ENCODE peak calls at places on chromosome 13, in nine cellular contexts. One of them, this sample, is unnamed.

GRCh38 chr13:94322925-94323324 is 156.6 kb downstream of the DCT start:
- DNase-seq in stromal cell of bone marrow: no peak
- DNase-seq in glutamatergic neuron: no peak
- DNase-seq in anterior cingulate cortex: no peak
- DNase-seq in activated gamma-delta T cell treated with anti-CD3 and anti-CD28 coated beads, Interleukin-2, amount 50 U/mL, for 16 hours: no peak
- DNase-seq in omental fat pad: no peak
- DNase-seq in activated T-helper 1 cell treated with anti-CD3 and anti-CD28 coated beads, Interleukin-2, amount 50 U/mL, for 16 hours: no peak
- DNase-seq in fibroblast of mammary gland: peak
- DNase-seq in T-helper 2 cell: no peak
- DNase-seq in this sample: no peak

GRCh38 chr13:21138561-21138960 is 37.8 kb downstream of the SKA3 start:
- DNase-seq in fibroblast of mammary gland: no peak
- DNase-seq in glutamatergic neuron: no peak
- DNase-seq in activated T-helper 1 cell treated with anti-CD3 and anti-CD28 coated beads, Interleukin-2, amount 50 U/mL, for 16 hours: no peak
- DNase-seq in T-helper 2 cell: no peak
- DNase-seq in stromal cell of bone marrow: no peak
- DNase-seq in anterior cingulate cortex: no peak
- DNase-seq in activated gamma-delta T cell treated with anti-CD3 and anti-CD28 coated beads, Interleukin-2, amount 50 U/mL, for 16 hours: no peak
- DNase-seq in omental fat pad: no peak
- DNase-seq in this sample: no peak

GRCh38 chr13:32905063-32905863 is 111.0 kb upstream of the KL start:
- DNase-seq in stromal cell of bone marrow: no peak
- DNase-seq in activated gamma-delta T cell treated with anti-CD3 and anti-CD28 coated beads, Interleukin-2, amount 50 U/mL, for 16 hours: no peak
- DNase-seq in glutamatergic neuron: no peak
- DNase-seq in T-helper 2 cell: no peak
- DNase-seq in fibroblast of mammary gland: no peak
- DNase-seq in activated T-helper 1 cell treated with anti-CD3 and anti-CD28 coated beads, Interleukin-2, amount 50 U/mL, for 16 hours: no peak
- DNase-seq in anterior cingulate cortex: no peak
- DNase-seq in omental fat pad: no peak
- DNase-seq in this sample: no peak

GRCh38 chr13:103066079-103066880 is at the start of gene SLC10A2:
- DNase-seq in T-helper 2 cell: no peak
- DNase-seq in glutamatergic neuron: no peak
- DNase-seq in omental fat pad: no peak
- DNase-seq in fibroblast of mammary gland: no peak
- DNase-seq in anterior cingulate cortex: no peak
- DNase-seq in activated T-helper 1 cell treated with anti-CD3 and anti-CD28 coated beads, Interleukin-2, amount 50 U/mL, for 16 hours: no peak
- DNase-seq in activated gamma-delta T cell treated with anti-CD3 and anti-CD28 coated beads, Interleukin-2, amount 50 U/mL, for 16 hours: no peak
- DNase-seq in stromal cell of bone marrow: no peak
- DNase-seq in this sample: no peak

GRCh38 chr13:54928071-54928470 is 1899.5 kb downstream of the OLFM4 start:
- DNase-seq in activated gamma-delta T cell treated with anti-CD3 and anti-CD28 coated beads, Interleukin-2, amount 50 U/mL, for 16 hours: no peak
- DNase-seq in anterior cingulate cortex: no peak
- DNase-seq in fibroblast of mammary gland: no peak
- DNase-seq in activated T-helper 1 cell treated with anti-CD3 and anti-CD28 coated beads, Interleukin-2, amount 50 U/mL, for 16 hours: no peak
- DNase-seq in omental fat pad: no peak
- DNase-seq in stromal cell of bone marrow: no peak
- DNase-seq in T-helper 2 cell: no peak
- DNase-seq in glutamatergic neuron: no peak
- DNase-seq in this sample: no peak

GRCh38 chr13:36006347-36006746 is 124.8 kb downstream of the DCLK1 start:
- DNase-seq in stromal cell of bone marrow: no peak
- DNase-seq in activated T-helper 1 cell treated with anti-CD3 and anti-CD28 coated beads, Interleukin-2, amount 50 U/mL, for 16 hours: no peak
- DNase-seq in anterior cingulate cortex: no peak
- DNase-seq in T-helper 2 cell: no peak
- DNase-seq in fibroblast of mammary gland: peak
- DNase-seq in activated gamma-delta T cell treated with anti-CD3 and anti-CD28 coated beads, Interleukin-2, amount 50 U/mL, for 16 hours: no peak
- DNase-seq in glutamatergic neuron: no peak
- DNase-seq in omental fat pad: no peak
- DNase-seq in this sample: no peak

GRCh38 chr13:97600438-97601080 is 166.6 kb downstream of the RAP2A start:
- DNase-seq in fibroblast of mammary gland: peak
- DNase-seq in activated gamma-delta T cell treated with anti-CD3 and anti-CD28 coated beads, Interleukin-2, amount 50 U/mL, for 16 hours: no peak
- DNase-seq in anterior cingulate cortex: no peak
- DNase-seq in activated T-helper 1 cell treated with anti-CD3 and anti-CD28 coated beads, Interleukin-2, amount 50 U/mL, for 16 hours: no peak
- DNase-seq in omental fat pad: no peak
- DNase-seq in T-helper 2 cell: no peak
- DNase-seq in glutamatergic neuron: no peak
- DNase-seq in stromal cell of bone marrow: peak
- DNase-seq in this sample: no peak

GRCh38 chr13:113074401-113074800 is 31.2 kb upstream of the F7 start:
- DNase-seq in omental fat pad: no peak
- DNase-seq in activated gamma-delta T cell treated with anti-CD3 and anti-CD28 coated beads, Interleukin-2, amount 50 U/mL, for 16 hours: no peak
- DNase-seq in fibroblast of mammary gland: no peak
- DNase-seq in T-helper 2 cell: no peak
- DNase-seq in activated T-helper 1 cell treated with anti-CD3 and anti-CD28 coated beads, Interleukin-2, amount 50 U/mL, for 16 hours: no peak
- DNase-seq in stromal cell of bone marrow: no peak
- DNase-seq in anterior cingulate cortex: no peak
- DNase-seq in glutamatergic neuron: peak
- DNase-seq in this sample: no peak

GRCh38 chr13:77372275-77372674 is 45.4 kb upstream of the MYCBP2 start:
- DNase-seq in T-helper 2 cell: no peak
- DNase-seq in omental fat pad: no peak
- DNase-seq in activated T-helper 1 cell treated with anti-CD3 and anti-CD28 coated beads, Interleukin-2, amount 50 U/mL, for 16 hours: no peak
- DNase-seq in stromal cell of bone marrow: no peak
- DNase-seq in activated gamma-delta T cell treated with anti-CD3 and anti-CD28 coated beads, Interleukin-2, amount 50 U/mL, for 16 hours: no peak
- DNase-seq in glutamatergic neuron: no peak
- DNase-seq in anterior cingulate cortex: no peak
- DNase-seq in fibroblast of mammary gland: peak
- DNase-seq in this sample: no peak

This sample was measured in Calu3.